ENCODE peak calls at places on chromosomes 2 and 18, in seven cellular contexts. V, S, M, R, H, N and A are unnamed samples.

GRCh38 chr2:44686561-44686960 is 254.9 kb upstream of the SIX3 start:
- DNase-seq in N (no peak), M (no peak), R (no peak), S (peak), V (no peak), H (peak), A (no peak)

GRCh38 chr2:212361174-212361756 is 177.3 kb downstream of the ERBB4 start:
- DNase-seq in S (no peak), M (no peak), V (no peak), R (no peak), H (no peak), N (no peak), A (no peak)

GRCh38 chr2:199589303-199589702 is 131.6 kb upstream of the SATB2 start:
- DNase-seq in R (no peak), M (no peak), V (no peak), S (no peak), H (peak), N (no peak), A (no peak)

GRCh38 chr2:86821842-86822241 is 31.1 kb upstream of the CD8A start:
- DNase-seq in M (no peak), V (no peak), N (no peak), R (no peak), S (no peak), H (no peak), A (no peak)

GRCh38 chr18:12722731-12723130 is 19.9 kb downstream of the PSMG2 start:
- DNase-seq in V (no peak), M (no peak), N (no peak), R (no peak), S (no peak), H (no peak), A (no peak)

GRCh38 chr2:25341753-25342371 is at the start of gene DNMT3A:
- DNase-seq in M (peak), H (peak), S (peak), V (peak), N (peak), R (peak), A (peak)

GRCh38 chr2:241558532-241559488 is at the start of gene BOK:
- DNase-seq in H (peak), M (peak), V (peak), R (no peak), N (no peak), S (peak), A (no peak)

GRCh38 chr2:239103125-239104098 is 255.5 kb downstream of the TWIST2 start:
- DNase-seq in M (no peak), R (no peak), S (no peak), V (no peak), N (no peak), H (no peak), A (no peak)

GRCh38 chr2:25286025-25286400 is 55.7 kb downstream of the DNMT3A start:
- DNase-seq in N (no peak), S (no peak), R (no peak), H (no peak), M (no peak), V (no peak), A (no peak)

GRCh38 chr2:28976584-28976983 is 4.5 kb upstream of the TOGARAM2 start:
- DNase-seq in M (peak), V (no peak), N (no peak), S (peak), H (peak), R (no peak), A (no peak)

GRCh38 chr2:73986085-73986680 is 1.5 kb downstream of the TET3 start:
- DNase-seq in M (no peak), R (peak), H (no peak), V (no peak), S (no peak), N (no peak), A (no peak)

GRCh38 chr2:108074945-108075344 is 88.6 kb downstream of the SLC5A7 start:
- DNase-seq in M (no peak), S (no peak), V (no peak), N (no peak), H (no peak), R (no peak), A (no peak)

GRCh38 chr2:332592-332991 is 44.7 kb upstream of the ALKAL2 start:
- DNase-seq in S (no peak), N (no peak), H (no peak), V (no peak), R (no peak), M (no peak), A (no peak)

GRCh38 chr2:2696341-2697132 is 365.5 kb upstream of the MYT1L start:
- DNase-seq in N (no peak), S (no peak), R (no peak), V (no peak), M (no peak), H (no peak), A (no peak)

GRCh38 chr2:200703132-200703925 is 108.4 kb upstream of the BZW1 start:
- DNase-seq in N (no peak), M (peak), V (no peak), R (no peak), S (peak), H (peak), A (peak)

GRCh38 chr2:120920438-120920814 is 184.8 kb downstream of the GLI2 start:
- DNase-seq in R (no peak), H (no peak), S (no peak), N (no peak), V (no peak), M (no peak), A (no peak)

GRCh38 chr2:19702267-19702666 is 199.5 kb downstream of the TTC32 start:
- DNase-seq in V (no peak), M (no peak), H (peak), R (no peak), S (no peak), N (no peak), A (no peak)

GRCh38 chr2:169082995-169083394 is 13.6 kb downstream of the DHRS9 start:
- DNase-seq in H (no peak), V (no peak), R (no peak), N (no peak), M (no peak), S (no peak), A (no peak)

GRCh38 chr18:40159141-40160017 is 1795.7 kb upstream of the PIK3C3 start:
- DNase-seq in S (peak), H (peak), R (no peak), N (no peak), V (no peak), M (peak), A (no peak)

GRCh38 chr2:181978351-181979150 is 7.1 kb upstream of the PPP1R1C start:
- DNase-seq in R (no peak), S (peak), N (no peak), H (peak), V (no peak), M (no peak), A (no peak)

GRCh38 chr18:36354989-36355388 is 57.5 kb downstream of the FHOD3 start:
- DNase-seq in V (peak), M (no peak), H (peak), S (peak), R (no peak), N (no peak), A (peak)

GRCh38 chr2:112055833-112056625 is 960 bp downstream of the TMEM87B start:
- DNase-seq in N (peak), S (peak), M (peak), R (no peak), V (peak), H (peak), A (peak)

GRCh38 chr18:49728542-49728941 is 84.8 kb downstream of the ACAA2 start:
- DNase-seq in M (peak), N (no peak), R (no peak), S (peak), H (no peak), V (peak), A (no peak)

GRCh38 chr18:14914771-14915170 is 166.8 kb downstream of the ANKRD30B start:
- DNase-seq in M (no peak), S (no peak), R (no peak), H (no peak), N (no peak), V (no peak), A (no peak)

GRCh38 chr2:145653553-145653952 is 1133.6 kb upstream of the ZEB2 start:
- DNase-seq in V (no peak), R (no peak), H (no peak), S (peak), M (no peak), N (no peak), A (no peak)

GRCh38 chr2:27400348-27401135 is 8.8 kb downstream of the PPM1G start:
- DNase-seq in V (no peak), N (no peak), M (no peak), S (no peak), R (no peak), H (no peak), A (no peak)

GRCh38 chr2:169468841-169469240 is 10.5 kb upstream of the BBS5 start:
- DNase-seq in R (no peak), N (no peak), S (no peak), V (no peak), H (no peak), M (no peak), A (no peak)

GRCh38 chr2:215594766-215595165 is 158.9 kb upstream of the FN1 start:
- DNase-seq in N (no peak), H (peak), V (no peak), M (no peak), S (peak), R (no peak), A (no peak)

GRCh38 chr2:134420256-134420655 is 166.4 kb downstream of the MGAT5 start:
- DNase-seq in R (no peak), H (no peak), N (no peak), S (no peak), M (no peak), V (no peak), A (no peak)

GRCh38 chr2:240993446-240994160 is 4.8 kb upstream of the SNED1 start:
- DNase-seq in V (no peak), N (peak), S (no peak), H (no peak), R (peak), M (no peak), A (no peak)

GRCh38 chr2:98457045-98457696 is 12.5 kb downstream of the INPP4A start:
- DNase-seq in R (no peak), S (peak), V (no peak), H (peak), N (no peak), M (no peak), A (peak)

GRCh38 chr2:189444322-189444721 is 3.0 kb downstream of the WDR75 start:
- DNase-seq in M (no peak), V (no peak), S (peak), H (no peak), N (no peak), R (no peak), A (no peak)

GRCh38 chr2:130825972-130826253 is 10.8 kb upstream of the ARHGEF4 start:
- DNase-seq in M (no peak), R (no peak), V (no peak), N (no peak), H (no peak), S (no peak), A (no peak)

GRCh38 chr2:28343184-28343942 is 49.3 kb upstream of the FOSL2 start:
- DNase-seq in S (no peak), N (no peak), V (no peak), H (no peak), M (no peak), R (no peak), A (no peak)

GRCh38 chr2:31381601-31382000 is 32.9 kb downstream of the XDH start:
- DNase-seq in V (no peak), N (no peak), S (no peak), H (no peak), M (no peak), R (no peak), A (no peak)

GRCh38 chr2:203685789-203686433 is 20.5 kb upstream of the CD28 start:
- DNase-seq in M (no peak), S (no peak), V (no peak), N (no peak), H (peak), R (no peak), A (no peak)
- TF ChIP-seq CTCF in M (no peak), S (no peak), V (no peak), N (no peak), H (no peak), R (no peak), A (no peak)

GRCh38 chr2:109348645-109349554 is 219.9 kb downstream of the SH3RF3 start:
- DNase-seq in S (no peak), R (no peak), N (no peak), M (no peak), H (no peak), V (no peak), A (no peak)
- TF ChIP-seq CTCF in S (no peak), R (no peak), N (no peak), M (no peak), H (no peak), V (peak), A (no peak)

GRCh38 chr18:23825496-23825895 is 136.2 kb downstream of the LAMA3 start:
- DNase-seq in R (no peak), N (no peak), V (no peak), S (peak), H (no peak), M (no peak), A (no peak)

GRCh38 chr18:23824704-23825103 is 135.5 kb downstream of the LAMA3 start:
- DNase-seq in V (no peak), N (no peak), S (peak), H (peak), M (peak), R (no peak), A (no peak)

GRCh38 chr18:23822590-23823385 is 133.5 kb downstream of the LAMA3 start:
- DNase-seq in S (peak), V (no peak), M (no peak), H (peak), R (no peak), N (no peak), A (no peak)

GRCh38 chr18:23825978-23826405 is 136.7 kb downstream of the LAMA3 start:
- DNase-seq in S (peak), H (peak), V (peak), M (peak), N (peak), R (no peak), A (peak)

GRCh38 chr18:23824235-23824634 is 135.0 kb downstream of the LAMA3 start:
- DNase-seq in S (peak), V (no peak), M (no peak), R (no peak), N (no peak), H (no peak), A (no peak)
- TF ChIP-seq CTCF in S (no peak), V (no peak), M (no peak), R (no peak), N (no peak), H (peak), A (no peak)

DNA sequence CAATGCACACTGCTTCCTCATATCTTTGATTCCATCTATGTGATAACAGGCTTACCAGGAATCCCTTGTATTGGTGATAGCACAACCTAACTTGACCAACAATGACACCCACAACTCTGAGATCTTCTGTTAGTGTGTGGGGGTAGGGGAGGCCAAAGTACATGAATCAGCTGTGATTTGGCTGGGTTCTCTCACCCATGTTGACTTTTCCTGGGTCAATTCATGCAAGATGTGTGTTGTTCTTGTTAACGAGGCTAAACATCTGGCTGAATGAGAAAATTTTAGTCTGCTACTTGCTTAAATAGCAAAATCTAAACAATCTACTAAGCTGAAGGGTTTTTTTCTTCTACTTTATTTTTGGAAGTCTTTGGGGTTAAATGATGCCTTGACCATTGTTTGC is 341.2 kb upstream of the SLC14A2 start:
- DNase-seq in S (no peak), H (no peak), R (no peak), N (no peak), V (no peak), M (no peak), A (no peak)
- TF ChIP-seq CTCF in S (no peak), H (no peak), R (no peak), N (no peak), V (no peak), M (no peak), A (no peak)

GRCh38 chr2:96869824-96870630 is at the start of gene SEMA4C:
- DNase-seq in V (peak), H (no peak), S (peak), R (peak), N (peak), M (peak), A (no peak)

GRCh38 chr2:96867756-96868554 is 1.9 kb downstream of the SEMA4C start:
- DNase-seq in M (no peak), S (peak), V (no peak), R (no peak), H (no peak), N (no peak), A (no peak)

GRCh38 chr2:96868555-96869280 is 1.2 kb downstream of the SEMA4C start:
- DNase-seq in R (peak), S (peak), H (peak), V (peak), M (peak), N (peak), A (peak)

GRCh38 chr2:96870631-96871255 is 863 bp upstream of the SEMA4C start:
- DNase-seq in R (no peak), M (peak), S (no peak), N (peak), H (peak), V (no peak), A (no peak)

DNA sequence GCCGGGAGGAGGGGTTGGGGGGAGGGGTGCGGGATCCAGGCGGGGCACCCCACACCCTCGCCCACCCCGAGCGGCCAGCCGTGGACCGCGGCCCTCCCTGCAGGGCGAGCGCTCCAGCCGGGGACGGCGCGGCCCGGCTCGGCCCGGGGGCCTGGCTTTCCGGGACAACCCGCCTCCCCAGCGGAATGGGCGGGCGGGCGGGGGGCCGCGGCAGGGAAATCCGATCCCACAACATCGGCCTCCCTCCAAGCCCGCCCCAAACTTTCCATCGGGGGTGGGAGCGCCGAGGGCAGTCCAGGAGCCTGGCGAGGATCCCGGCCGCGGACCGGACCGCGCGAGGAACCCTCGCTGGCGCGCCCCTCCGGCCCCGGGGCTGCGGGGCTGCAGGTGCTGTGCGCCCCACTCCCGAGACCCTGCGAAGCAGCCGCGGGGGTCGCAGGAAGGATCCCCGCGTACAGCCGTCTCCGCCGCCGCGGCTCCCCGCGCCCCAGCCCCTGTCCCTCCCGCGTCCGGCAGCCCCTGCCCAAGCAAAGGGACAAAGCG is 528 bp downstream of the SEMA4C start:
- DNase-seq in R (no peak), H (peak), N (peak), M (peak), V (peak), S (peak), A (peak)
- TF ChIP-seq CTCF in R (no peak), H (no peak), N (no peak), M (no peak), V (peak), S (no peak), A (no peak)

GRCh38 chr2:60426341-60426740 is 127.1 kb downstream of the BCL11A start:
- DNase-seq in H (no peak), N (no peak), R (no peak), V (no peak), M (no peak), S (no peak), A (no peak)
- TF ChIP-seq CTCF in H (no peak), N (no peak), R (no peak), V (no peak), M (no peak), S (no peak), A (no peak)

GRCh38 chr2:56127773-56128170 is 56.0 kb upstream of the CCDC85A start:
- DNase-seq in H (no peak), S (no peak), R (no peak), N (no peak), M (no peak), V (no peak), A (no peak)

GRCh38 chr2:56132138-56132537 is 51.7 kb upstream of the CCDC85A start:
- DNase-seq in S (peak), N (no peak), H (peak), V (no peak), R (no peak), M (peak), A (no peak)

GRCh38 chr2:56128235-56128634 is 55.6 kb upstream of the CCDC85A start:
- DNase-seq in V (no peak), R (no peak), N (no peak), S (peak), M (no peak), H (no peak), A (no peak)

GRCh38 chr2:56133441-56133840 is 50.3 kb upstream of the CCDC85A start:
- DNase-seq in H (peak), M (no peak), S (no peak), N (no peak), V (no peak), R (no peak), A (no peak)

DNA sequence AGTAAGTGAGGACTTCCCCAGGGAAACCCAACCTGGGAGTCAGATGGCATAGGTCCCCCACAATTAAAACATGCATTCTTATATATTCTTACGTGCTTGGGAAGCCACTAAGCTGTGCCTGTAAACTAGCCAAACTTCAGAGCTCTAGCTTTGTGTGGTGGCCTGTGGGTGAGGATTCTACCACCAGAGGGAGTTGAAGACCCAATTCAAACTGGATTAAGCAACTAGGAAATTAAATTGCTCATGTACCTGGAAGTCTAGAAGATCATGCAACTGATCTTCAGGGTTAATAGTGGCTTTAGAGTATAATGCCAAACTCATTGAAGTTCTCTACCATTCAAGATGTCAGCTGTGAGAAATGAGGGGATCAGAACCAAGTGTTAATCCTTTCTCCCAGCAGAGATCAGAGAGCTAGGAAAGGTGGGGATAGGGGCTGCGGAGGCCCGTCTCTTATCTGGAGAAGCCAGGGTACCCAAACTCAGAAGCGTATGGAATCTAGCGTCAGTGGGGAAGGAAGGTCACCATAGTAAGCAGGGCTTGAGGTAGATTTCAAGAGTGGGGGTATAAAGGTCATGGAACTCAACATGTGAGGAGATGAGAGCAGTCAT is 53.2 kb upstream of the CCDC85A start:
- DNase-seq in S (peak), V (no peak), R (no peak), N (no peak), H (peak), M (peak), A (peak)
- TF ChIP-seq CTCF in S (peak), V (peak), R (no peak), N (peak), H (peak), M (peak), A (peak)

DNA sequence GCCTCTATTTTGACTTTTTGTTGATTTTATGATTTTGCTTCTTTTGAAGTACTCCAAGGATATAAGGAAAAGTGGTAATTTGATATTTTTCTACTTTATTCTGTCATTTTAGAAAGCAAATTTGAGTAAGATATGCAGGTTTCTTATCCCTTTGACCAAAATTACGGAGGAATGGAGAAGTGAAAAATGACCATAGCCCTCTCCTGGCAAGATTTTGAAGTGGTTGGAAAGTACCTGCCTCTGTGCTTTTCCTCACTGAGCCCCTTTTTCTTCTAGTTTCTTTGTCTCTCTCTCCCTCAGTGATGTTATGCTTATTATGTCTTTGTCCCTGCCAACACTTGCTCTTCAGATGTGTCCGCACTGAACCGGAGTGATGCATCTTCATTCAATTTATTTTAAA is 898.1 kb downstream of the EPHA4 start:
- DNase-seq in N (no peak), V (no peak), M (no peak), S (no peak), R (no peak), H (no peak), A (no peak)
- TF ChIP-seq CTCF in N (no peak), V (no peak), M (no peak), S (no peak), R (no peak), H (no peak), A (no peak)